ENCODE peak calls at places on chromosomes 16 and 17, in nine cellular contexts. One of them, this sample, is unnamed.

GRCh38 chr17:62703776-62704380 is 76.4 kb downstream of the MRC2 start:
- DNase-seq in upper lobe of right lung: peak; percentile 92
- DNase-seq in T-helper 9 cell: peak; percentile 68
- DNase-seq in Ammon's horn: peak; percentile 78
- DNase-seq in skeletal muscle cell: no peak
- DNase-seq in stimulated activated CD4-positive, alpha-beta T cell treated with anti-CD3 and anti-CD28 coated beads, Interleukin-15, amount 100 ng/mL, for 48 hours: peak; percentile 24
- DNase-seq in HCT116: no peak
- DNase-seq in AG04450: no peak
- DNase-seq in astrocyte of the spinal cord: peak; percentile 60
- DNase-seq in this sample: no peak

GRCh38 chr16:80563066-80563465 is 22.3 kb downstream of the DYNLRB2 start:
- DNase-seq in upper lobe of right lung: no peak
- DNase-seq in T-helper 9 cell: no peak
- DNase-seq in Ammon's horn: no peak
- DNase-seq in skeletal muscle cell: no peak
- DNase-seq in stimulated activated CD4-positive, alpha-beta T cell treated with anti-CD3 and anti-CD28 coated beads, Interleukin-15, amount 100 ng/mL, for 48 hours: no peak
- DNase-seq in HCT116: no peak
- DNase-seq in AG04450: no peak
- DNase-seq in astrocyte of the spinal cord: no peak
- DNase-seq in this sample: no peak

GRCh38 chr17:6104956-6105355 is 34.8 kb downstream of the WSCD1 start:
- DNase-seq in upper lobe of right lung: peak; percentile 30
- DNase-seq in T-helper 9 cell: no peak
- DNase-seq in Ammon's horn: no peak
- DNase-seq in skeletal muscle cell: no peak
- DNase-seq in stimulated activated CD4-positive, alpha-beta T cell treated with anti-CD3 and anti-CD28 coated beads, Interleukin-15, amount 100 ng/mL, for 48 hours: no peak
- DNase-seq in HCT116: no peak
- DNase-seq in AG04450: no peak
- DNase-seq in astrocyte of the spinal cord: no peak
- DNase-seq in this sample: no peak

GRCh38 chr16:1771072-1771863 is at the start of gene NME3:
- DNase-seq in upper lobe of right lung: peak; percentile 90
- DNase-seq in T-helper 9 cell: peak; percentile 64
- DNase-seq in Ammon's horn: peak; percentile 76
- DNase-seq in skeletal muscle cell: no peak
- DNase-seq in stimulated activated CD4-positive, alpha-beta T cell treated with anti-CD3 and anti-CD28 coated beads, Interleukin-15, amount 100 ng/mL, for 48 hours: peak; percentile 63
- DNase-seq in HCT116: no peak
- DNase-seq in AG04450: no peak
- DNase-seq in astrocyte of the spinal cord: peak; percentile 69
- DNase-seq in this sample: no peak

GRCh38 chr17:58333396-58334207 is 5.0 kb upstream of the TSPOAP1 start:
- DNase-seq in upper lobe of right lung: peak; percentile 20
- DNase-seq in T-helper 9 cell: no peak
- DNase-seq in Ammon's horn: no peak
- DNase-seq in skeletal muscle cell: no peak
- DNase-seq in stimulated activated CD4-positive, alpha-beta T cell treated with anti-CD3 and anti-CD28 coated beads, Interleukin-15, amount 100 ng/mL, for 48 hours: no peak
- DNase-seq in HCT116: no peak
- DNase-seq in AG04450: no peak
- DNase-seq in astrocyte of the spinal cord: no peak
- DNase-seq in this sample: no peak

GRCh38 chr17:45692661-45693060 is 91.5 kb upstream of the CRHR1 start:
- DNase-seq in upper lobe of right lung: no peak
- DNase-seq in T-helper 9 cell: no peak
- DNase-seq in Ammon's horn: no peak
- DNase-seq in skeletal muscle cell: no peak
- DNase-seq in stimulated activated CD4-positive, alpha-beta T cell treated with anti-CD3 and anti-CD28 coated beads, Interleukin-15, amount 100 ng/mL, for 48 hours: no peak
- DNase-seq in HCT116: no peak
- DNase-seq in AG04450: no peak
- DNase-seq in astrocyte of the spinal cord: no peak
- DNase-seq in this sample: no peak

GRCh38 chr16:24692854-24693253 is 36.6 kb upstream of the TNRC6A start:
- DNase-seq in upper lobe of right lung: no peak
- DNase-seq in T-helper 9 cell: no peak
- DNase-seq in Ammon's horn: no peak
- DNase-seq in skeletal muscle cell: no peak
- DNase-seq in stimulated activated CD4-positive, alpha-beta T cell treated with anti-CD3 and anti-CD28 coated beads, Interleukin-15, amount 100 ng/mL, for 48 hours: no peak
- DNase-seq in HCT116: no peak
- DNase-seq in AG04450: no peak
- DNase-seq in astrocyte of the spinal cord: no peak
- DNase-seq in this sample: no peak

GRCh38 chr17:18314059-18314730 is 599 bp downstream of the TOP3A start:
- DNase-seq in upper lobe of right lung: no peak
- DNase-seq in T-helper 9 cell: no peak
- DNase-seq in Ammon's horn: no peak
- DNase-seq in skeletal muscle cell: no peak
- DNase-seq in stimulated activated CD4-positive, alpha-beta T cell treated with anti-CD3 and anti-CD28 coated beads, Interleukin-15, amount 100 ng/mL, for 48 hours: no peak
- DNase-seq in HCT116: no peak
- DNase-seq in AG04450: no peak
- DNase-seq in astrocyte of the spinal cord: peak; percentile 21
- DNase-seq in this sample: no peak

GRCh38 chr16:57785924-57786323 is 16.4 kb downstream of the KIFC3 start:
- DNase-seq in upper lobe of right lung: no peak
- DNase-seq in T-helper 9 cell: no peak
- DNase-seq in Ammon's horn: no peak
- DNase-seq in skeletal muscle cell: no peak
- DNase-seq in stimulated activated CD4-positive, alpha-beta T cell treated with anti-CD3 and anti-CD28 coated beads, Interleukin-15, amount 100 ng/mL, for 48 hours: no peak
- DNase-seq in HCT116: no peak
- DNase-seq in AG04450: no peak
- DNase-seq in astrocyte of the spinal cord: no peak
- DNase-seq in this sample: no peak

GRCh38 chr17:62823111-62823895 is 15.2 kb upstream of the MARCHF10 start:
- DNase-seq in upper lobe of right lung: no peak
- DNase-seq in T-helper 9 cell: no peak
- DNase-seq in Ammon's horn: no peak
- DNase-seq in skeletal muscle cell: no peak
- DNase-seq in stimulated activated CD4-positive, alpha-beta T cell treated with anti-CD3 and anti-CD28 coated beads, Interleukin-15, amount 100 ng/mL, for 48 hours: no peak
- DNase-seq in HCT116: no peak
- DNase-seq in AG04450: no peak
- DNase-seq in astrocyte of the spinal cord: no peak
- DNase-seq in this sample: no peak

GRCh38 chr17:68248199-68248825 is 469 bp downstream of the AMZ2 start:
- DNase-seq in upper lobe of right lung: no peak
- DNase-seq in T-helper 9 cell: no peak
- DNase-seq in Ammon's horn: peak; percentile 71
- DNase-seq in skeletal muscle cell: peak; percentile 15
- DNase-seq in stimulated activated CD4-positive, alpha-beta T cell treated with anti-CD3 and anti-CD28 coated beads, Interleukin-15, amount 100 ng/mL, for 48 hours: peak; percentile 45
- DNase-seq in HCT116: no peak
- DNase-seq in AG04450: no peak
- DNase-seq in astrocyte of the spinal cord: peak; percentile 55
- DNase-seq in this sample: no peak

GRCh38 chr17:42409467-42410351 is 13.3 kb downstream of the CAVIN1 start:
- DNase-seq in upper lobe of right lung: peak; percentile 72
- DNase-seq in T-helper 9 cell: no peak
- DNase-seq in Ammon's horn: no peak
- DNase-seq in skeletal muscle cell: peak; percentile 80
- DNase-seq in stimulated activated CD4-positive, alpha-beta T cell treated with anti-CD3 and anti-CD28 coated beads, Interleukin-15, amount 100 ng/mL, for 48 hours: no peak
- DNase-seq in HCT116: peak; percentile 69
- DNase-seq in AG04450: peak; percentile 75
- DNase-seq in astrocyte of the spinal cord: peak; percentile 84
- DNase-seq in this sample: no peak

GRCh38 chr17:4594406-4595349 is 10.3 kb downstream of the SMTNL2 start:
- DNase-seq in upper lobe of right lung: peak; percentile 81
- DNase-seq in T-helper 9 cell: no peak
- DNase-seq in Ammon's horn: peak; percentile 25
- DNase-seq in skeletal muscle cell: no peak
- DNase-seq in stimulated activated CD4-positive, alpha-beta T cell treated with anti-CD3 and anti-CD28 coated beads, Interleukin-15, amount 100 ng/mL, for 48 hours: peak; percentile 26
- DNase-seq in HCT116: no peak
- DNase-seq in AG04450: no peak
- DNase-seq in astrocyte of the spinal cord: no peak
- DNase-seq in this sample: no peak

GRCh38 chr16:56855936-56856335 is 9.1 kb upstream of the SLC12A3 start:
- DNase-seq in upper lobe of right lung: no peak
- DNase-seq in T-helper 9 cell: no peak
- DNase-seq in Ammon's horn: no peak
- DNase-seq in skeletal muscle cell: no peak
- DNase-seq in stimulated activated CD4-positive, alpha-beta T cell treated with anti-CD3 and anti-CD28 coated beads, Interleukin-15, amount 100 ng/mL, for 48 hours: no peak
- DNase-seq in HCT116: no peak
- DNase-seq in AG04450: no peak
- DNase-seq in astrocyte of the spinal cord: no peak
- DNase-seq in this sample: no peak

GRCh38 chr17:7686221-7687071 is 844 bp downstream of the TP53 start:
- DNase-seq in upper lobe of right lung: peak; percentile 86
- DNase-seq in T-helper 9 cell: peak; percentile 68
- DNase-seq in Ammon's horn: peak; percentile 91
- DNase-seq in skeletal muscle cell: peak; percentile 52
- DNase-seq in stimulated activated CD4-positive, alpha-beta T cell treated with anti-CD3 and anti-CD28 coated beads, Interleukin-15, amount 100 ng/mL, for 48 hours: peak; percentile 73
- DNase-seq in HCT116: peak; percentile 89
- DNase-seq in AG04450: peak; percentile 55
- DNase-seq in astrocyte of the spinal cord: peak; percentile 94
- DNase-seq in this sample: peak; percentile 86

GRCh38 chr16:75244225-75244792 is 7.1 kb downstream of the BCAR1 start:
- DNase-seq in upper lobe of right lung: no peak
- DNase-seq in T-helper 9 cell: no peak
- DNase-seq in Ammon's horn: no peak
- DNase-seq in skeletal muscle cell: no peak
- DNase-seq in stimulated activated CD4-positive, alpha-beta T cell treated with anti-CD3 and anti-CD28 coated beads, Interleukin-15, amount 100 ng/mL, for 48 hours: no peak
- DNase-seq in HCT116: no peak
- DNase-seq in AG04450: no peak
- DNase-seq in astrocyte of the spinal cord: peak; percentile 59
- DNase-seq in this sample: no peak

GRCh38 chr17:64060331-64060730 is 39.9 kb upstream of the ICAM2 start:
- DNase-seq in upper lobe of right lung: no peak
- DNase-seq in T-helper 9 cell: no peak
- DNase-seq in Ammon's horn: no peak
- DNase-seq in skeletal muscle cell: no peak
- DNase-seq in stimulated activated CD4-positive, alpha-beta T cell treated with anti-CD3 and anti-CD28 coated beads, Interleukin-15, amount 100 ng/mL, for 48 hours: no peak
- DNase-seq in HCT116: no peak
- DNase-seq in AG04450: no peak
- DNase-seq in astrocyte of the spinal cord: no peak
- DNase-seq in this sample: no peak

GRCh38 chr17:53627511-53627910 is 195.2 kb upstream of the KIF2B start:
- DNase-seq in upper lobe of right lung: no peak
- DNase-seq in T-helper 9 cell: no peak
- DNase-seq in Ammon's horn: no peak
- DNase-seq in skeletal muscle cell: peak; percentile 39
- DNase-seq in stimulated activated CD4-positive, alpha-beta T cell treated with anti-CD3 and anti-CD28 coated beads, Interleukin-15, amount 100 ng/mL, for 48 hours: no peak
- DNase-seq in HCT116: no peak
- DNase-seq in AG04450: no peak
- DNase-seq in astrocyte of the spinal cord: peak; percentile 78
- DNase-seq in this sample: no peak

GRCh38 chr17:76318586-76318985 is 10.5 kb upstream of the QRICH2 start:
- DNase-seq in upper lobe of right lung: no peak
- DNase-seq in T-helper 9 cell: no peak
- DNase-seq in Ammon's horn: no peak
- DNase-seq in skeletal muscle cell: no peak
- DNase-seq in stimulated activated CD4-positive, alpha-beta T cell treated with anti-CD3 and anti-CD28 coated beads, Interleukin-15, amount 100 ng/mL, for 48 hours: no peak
- DNase-seq in HCT116: no peak
- DNase-seq in AG04450: peak; percentile 10
- DNase-seq in astrocyte of the spinal cord: no peak
- DNase-seq in this sample: no peak

GRCh38 chr17:68221786-68222185 is 26.1 kb upstream of the AMZ2 start:
- DNase-seq in upper lobe of right lung: no peak
- DNase-seq in T-helper 9 cell: no peak
- DNase-seq in Ammon's horn: no peak
- DNase-seq in skeletal muscle cell: no peak
- DNase-seq in stimulated activated CD4-positive, alpha-beta T cell treated with anti-CD3 and anti-CD28 coated beads, Interleukin-15, amount 100 ng/mL, for 48 hours: no peak
- DNase-seq in HCT116: no peak
- DNase-seq in AG04450: no peak
- DNase-seq in astrocyte of the spinal cord: no peak
- DNase-seq in this sample: no peak

GRCh38 chr16:88390265-88390664 is 7.5 kb downstream of the ZNF469 start:
- DNase-seq in upper lobe of right lung: no peak
- DNase-seq in T-helper 9 cell: no peak
- DNase-seq in Ammon's horn: no peak
- DNase-seq in skeletal muscle cell: no peak
- DNase-seq in stimulated activated CD4-positive, alpha-beta T cell treated with anti-CD3 and anti-CD28 coated beads, Interleukin-15, amount 100 ng/mL, for 48 hours: no peak
- DNase-seq in HCT116: no peak
- DNase-seq in AG04450: no peak
- DNase-seq in astrocyte of the spinal cord: no peak
- DNase-seq in this sample: no peak

GRCh38 chr17:69084911-69085310 is 24.2 kb upstream of the ABCA9 start:
- DNase-seq in upper lobe of right lung: no peak
- DNase-seq in T-helper 9 cell: no peak
- DNase-seq in Ammon's horn: no peak
- DNase-seq in skeletal muscle cell: no peak
- DNase-seq in stimulated activated CD4-positive, alpha-beta T cell treated with anti-CD3 and anti-CD28 coated beads, Interleukin-15, amount 100 ng/mL, for 48 hours: no peak
- DNase-seq in HCT116: peak; percentile 81
- DNase-seq in AG04450: no peak
- DNase-seq in astrocyte of the spinal cord: no peak
- DNase-seq in this sample: no peak

GRCh38 chr17:80104321-80104955 is 3.1 kb downstream of the GAA start:
- DNase-seq in upper lobe of right lung: no peak
- DNase-seq in T-helper 9 cell: no peak
- DNase-seq in Ammon's horn: no peak
- DNase-seq in skeletal muscle cell: no peak
- DNase-seq in stimulated activated CD4-positive, alpha-beta T cell treated with anti-CD3 and anti-CD28 coated beads, Interleukin-15, amount 100 ng/mL, for 48 hours: no peak
- DNase-seq in HCT116: no peak
- DNase-seq in AG04450: no peak
- DNase-seq in astrocyte of the spinal cord: peak; percentile 33
- DNase-seq in this sample: no peak

GRCh38 chr16:10984509-10984908 is 40.1 kb downstream of the CLEC16A start:
- DNase-seq in upper lobe of right lung: no peak
- DNase-seq in T-helper 9 cell: no peak
- DNase-seq in Ammon's horn: no peak
- DNase-seq in skeletal muscle cell: no peak
- DNase-seq in stimulated activated CD4-positive, alpha-beta T cell treated with anti-CD3 and anti-CD28 coated beads, Interleukin-15, amount 100 ng/mL, for 48 hours: no peak
- DNase-seq in HCT116: no peak
- DNase-seq in AG04450: peak; percentile 65
- DNase-seq in astrocyte of the spinal cord: peak; percentile 68
- DNase-seq in this sample: no peak

GRCh38 chr16:19549688-19550087 is 5.8 kb upstream of the VPS35L start:
- DNase-seq in upper lobe of right lung: no peak
- DNase-seq in T-helper 9 cell: no peak
- DNase-seq in Ammon's horn: no peak
- DNase-seq in skeletal muscle cell: no peak
- DNase-seq in stimulated activated CD4-positive, alpha-beta T cell treated with anti-CD3 and anti-CD28 coated beads, Interleukin-15, amount 100 ng/mL, for 48 hours: no peak
- DNase-seq in HCT116: no peak
- DNase-seq in AG04450: no peak
- DNase-seq in astrocyte of the spinal cord: no peak
- DNase-seq in this sample: no peak

GRCh38 chr17:69608808-69609494 is 194.5 kb downstream of the MAP2K6 start:
- DNase-seq in upper lobe of right lung: no peak
- DNase-seq in T-helper 9 cell: no peak
- DNase-seq in Ammon's horn: peak; percentile 36
- DNase-seq in skeletal muscle cell: peak; percentile 82
- DNase-seq in stimulated activated CD4-positive, alpha-beta T cell treated with anti-CD3 and anti-CD28 coated beads, Interleukin-15, amount 100 ng/mL, for 48 hours: no peak
- DNase-seq in HCT116: no peak
- DNase-seq in AG04450: peak; percentile 83
- DNase-seq in astrocyte of the spinal cord: peak; percentile 94
- DNase-seq in this sample: no peak

GRCh38 chr17:79874329-79874981 is 35.2 kb upstream of the CBX4 start:
- DNase-seq in upper lobe of right lung: no peak
- DNase-seq in T-helper 9 cell: no peak
- DNase-seq in Ammon's horn: no peak
- DNase-seq in skeletal muscle cell: no peak
- DNase-seq in stimulated activated CD4-positive, alpha-beta T cell treated with anti-CD3 and anti-CD28 coated beads, Interleukin-15, amount 100 ng/mL, for 48 hours: no peak
- DNase-seq in HCT116: peak; percentile 72
- DNase-seq in AG04450: no peak
- DNase-seq in astrocyte of the spinal cord: peak; percentile 33
- DNase-seq in this sample: no peak

GRCh38 chr17:263773-264172 is 82.3 kb upstream of the DOC2B start:
- DNase-seq in upper lobe of right lung: no peak
- DNase-seq in T-helper 9 cell: no peak
- DNase-seq in Ammon's horn: no peak
- DNase-seq in skeletal muscle cell: no peak
- DNase-seq in stimulated activated CD4-positive, alpha-beta T cell treated with anti-CD3 and anti-CD28 coated beads, Interleukin-15, amount 100 ng/mL, for 48 hours: no peak
- DNase-seq in HCT116: no peak
- DNase-seq in AG04450: no peak
- DNase-seq in astrocyte of the spinal cord: no peak
- DNase-seq in this sample: no peak

GRCh38 chr17:2433696-2434095 is 32.8 kb upstream of the MNT start:
- DNase-seq in upper lobe of right lung: no peak
- DNase-seq in T-helper 9 cell: no peak
- DNase-seq in Ammon's horn: no peak
- DNase-seq in skeletal muscle cell: no peak
- DNase-seq in stimulated activated CD4-positive, alpha-beta T cell treated with anti-CD3 and anti-CD28 coated beads, Interleukin-15, amount 100 ng/mL, for 48 hours: no peak
- DNase-seq in HCT116: no peak
- DNase-seq in AG04450: no peak
- DNase-seq in astrocyte of the spinal cord: peak; percentile 55
- DNase-seq in this sample: no peak

GRCh38 chr16:50103764-50104163 is 38.0 kb downstream of the HEATR3 start:
- DNase-seq in upper lobe of right lung: no peak
- DNase-seq in T-helper 9 cell: no peak
- DNase-seq in Ammon's horn: no peak
- DNase-seq in skeletal muscle cell: peak; percentile 39
- DNase-seq in stimulated activated CD4-positive, alpha-beta T cell treated with anti-CD3 and anti-CD28 coated beads, Interleukin-15, amount 100 ng/mL, for 48 hours: no peak
- DNase-seq in HCT116: no peak
- DNase-seq in AG04450: no peak
- DNase-seq in astrocyte of the spinal cord: no peak
- DNase-seq in this sample: no peak

GRCh38 chr17:63998050-63998720 is at the start of gene PRR29:
- DNase-seq in upper lobe of right lung: peak; percentile 86
- DNase-seq in T-helper 9 cell: peak; percentile 68
- DNase-seq in Ammon's horn: peak; percentile 66
- DNase-seq in skeletal muscle cell: no peak
- DNase-seq in stimulated activated CD4-positive, alpha-beta T cell treated with anti-CD3 and anti-CD28 coated beads, Interleukin-15, amount 100 ng/mL, for 48 hours: no peak
- DNase-seq in HCT116: no peak
- DNase-seq in AG04450: peak; percentile 13
- DNase-seq in astrocyte of the spinal cord: no peak
- DNase-seq in this sample: no peak

This sample was measured in GM12878.